ENCODE peak calls at places on chromosomes 13 and 19, in nine cellular contexts. One of them, this sample, is unnamed.

GRCh38 chr13:64090311-64090710 is 2674.7 kb upstream of the PCDH20 start:
- DNase-seq in activated CD4-positive, alpha-beta memory T cell treated with anti-CD3 and anti-CD28 coated beads, Interleukin-2, amount 10 ng/mL, durations not matched to agents 7 days and 5 days: no peak
- DNase-seq in AG04450: no peak
- DNase-seq in cardiac fibroblast: no peak
- DNase-seq in activated CD4-positive, CD25-positive, alpha-beta regulatory T cell: no peak
- DNase-seq in stimulated activated CD8-positive, alpha-beta memory T cell treated with anti-CD3 and anti-CD28 coated beads, Interleukin-4, amount 100 ng/mL, for 1 hour: no peak
- DNase-seq in stimulated activated CD4-positive, alpha-beta T cell treated with anti-CD3 and anti-CD28 coated beads, Interleukin-4, amount 100 ng/mL, for 4 hours: no peak
- DNase-seq in anterior cingulate cortex: no peak
- DNase-seq in psoas muscle: no peak
- DNase-seq in this sample: no peak

GRCh38 chr13:41568990-41569387 is 111.6 kb downstream of the RGCC start:
- DNase-seq in activated CD4-positive, alpha-beta memory T cell treated with anti-CD3 and anti-CD28 coated beads, Interleukin-2, amount 10 ng/mL, durations not matched to agents 7 days and 5 days: no peak
- DNase-seq in AG04450: no peak
- DNase-seq in cardiac fibroblast: peak; percentile 79
- DNase-seq in activated CD4-positive, CD25-positive, alpha-beta regulatory T cell: no peak
- DNase-seq in stimulated activated CD8-positive, alpha-beta memory T cell treated with anti-CD3 and anti-CD28 coated beads, Interleukin-4, amount 100 ng/mL, for 1 hour: no peak
- DNase-seq in stimulated activated CD4-positive, alpha-beta T cell treated with anti-CD3 and anti-CD28 coated beads, Interleukin-4, amount 100 ng/mL, for 4 hours: no peak
- DNase-seq in anterior cingulate cortex: no peak
- DNase-seq in psoas muscle: no peak
- DNase-seq in this sample: no peak

GRCh38 chr13:36143768-36144167 is 12.6 kb upstream of the DCLK1 start:
- DNase-seq in activated CD4-positive, alpha-beta memory T cell treated with anti-CD3 and anti-CD28 coated beads, Interleukin-2, amount 10 ng/mL, durations not matched to agents 7 days and 5 days: no peak
- DNase-seq in AG04450: no peak
- DNase-seq in cardiac fibroblast: no peak
- DNase-seq in activated CD4-positive, CD25-positive, alpha-beta regulatory T cell: no peak
- DNase-seq in stimulated activated CD8-positive, alpha-beta memory T cell treated with anti-CD3 and anti-CD28 coated beads, Interleukin-4, amount 100 ng/mL, for 1 hour: no peak
- DNase-seq in stimulated activated CD4-positive, alpha-beta T cell treated with anti-CD3 and anti-CD28 coated beads, Interleukin-4, amount 100 ng/mL, for 4 hours: no peak
- DNase-seq in anterior cingulate cortex: no peak
- DNase-seq in psoas muscle: no peak
- DNase-seq in this sample: no peak

GRCh38 chr13:46679369-46680180 is 117.4 kb downstream of the ESD start:
- DNase-seq in activated CD4-positive, alpha-beta memory T cell treated with anti-CD3 and anti-CD28 coated beads, Interleukin-2, amount 10 ng/mL, durations not matched to agents 7 days and 5 days: peak; percentile 32
- DNase-seq in AG04450: no peak
- DNase-seq in cardiac fibroblast: peak; percentile 70
- DNase-seq in activated CD4-positive, CD25-positive, alpha-beta regulatory T cell: peak; percentile 9
- DNase-seq in stimulated activated CD8-positive, alpha-beta memory T cell treated with anti-CD3 and anti-CD28 coated beads, Interleukin-4, amount 100 ng/mL, for 1 hour: no peak
- DNase-seq in stimulated activated CD4-positive, alpha-beta T cell treated with anti-CD3 and anti-CD28 coated beads, Interleukin-4, amount 100 ng/mL, for 4 hours: no peak
- DNase-seq in anterior cingulate cortex: no peak
- DNase-seq in psoas muscle: no peak
- DNase-seq in this sample: no peak

GRCh38 chr13:67643656-67644055 is 413.5 kb upstream of the PCDH9 start:
- DNase-seq in activated CD4-positive, alpha-beta memory T cell treated with anti-CD3 and anti-CD28 coated beads, Interleukin-2, amount 10 ng/mL, durations not matched to agents 7 days and 5 days: no peak
- DNase-seq in AG04450: no peak
- DNase-seq in cardiac fibroblast: no peak
- DNase-seq in activated CD4-positive, CD25-positive, alpha-beta regulatory T cell: no peak
- DNase-seq in stimulated activated CD8-positive, alpha-beta memory T cell treated with anti-CD3 and anti-CD28 coated beads, Interleukin-4, amount 100 ng/mL, for 1 hour: no peak
- DNase-seq in stimulated activated CD4-positive, alpha-beta T cell treated with anti-CD3 and anti-CD28 coated beads, Interleukin-4, amount 100 ng/mL, for 4 hours: no peak
- DNase-seq in anterior cingulate cortex: no peak
- DNase-seq in psoas muscle: no peak
- DNase-seq in this sample: no peak

GRCh38 chr19:48480476-48481190 is 11.5 kb downstream of the CYTH2 start:
- DNase-seq in activated CD4-positive, alpha-beta memory T cell treated with anti-CD3 and anti-CD28 coated beads, Interleukin-2, amount 10 ng/mL, durations not matched to agents 7 days and 5 days: peak; percentile 72
- DNase-seq in AG04450: no peak
- DNase-seq in cardiac fibroblast: peak; percentile 43
- DNase-seq in activated CD4-positive, CD25-positive, alpha-beta regulatory T cell: peak; percentile 45
- DNase-seq in stimulated activated CD8-positive, alpha-beta memory T cell treated with anti-CD3 and anti-CD28 coated beads, Interleukin-4, amount 100 ng/mL, for 1 hour: no peak
- DNase-seq in stimulated activated CD4-positive, alpha-beta T cell treated with anti-CD3 and anti-CD28 coated beads, Interleukin-4, amount 100 ng/mL, for 4 hours: peak; percentile 34
- DNase-seq in anterior cingulate cortex: peak; percentile 60
- DNase-seq in psoas muscle: peak; percentile 71
- DNase-seq in this sample: no peak

GRCh38 chr19:47487551-47488515 is 3.8 kb upstream of the KPTN start:
- DNase-seq in activated CD4-positive, alpha-beta memory T cell treated with anti-CD3 and anti-CD28 coated beads, Interleukin-2, amount 10 ng/mL, durations not matched to agents 7 days and 5 days: no peak
- DNase-seq in AG04450: no peak
- DNase-seq in cardiac fibroblast: no peak
- DNase-seq in activated CD4-positive, CD25-positive, alpha-beta regulatory T cell: no peak
- DNase-seq in stimulated activated CD8-positive, alpha-beta memory T cell treated with anti-CD3 and anti-CD28 coated beads, Interleukin-4, amount 100 ng/mL, for 1 hour: no peak
- DNase-seq in stimulated activated CD4-positive, alpha-beta T cell treated with anti-CD3 and anti-CD28 coated beads, Interleukin-4, amount 100 ng/mL, for 4 hours: no peak
- DNase-seq in anterior cingulate cortex: no peak
- DNase-seq in psoas muscle: peak; percentile 30
- DNase-seq in this sample: no peak

GRCh38 chr13:47459512-47459911 is 541.6 kb downstream of the SUCLA2 start:
- DNase-seq in activated CD4-positive, alpha-beta memory T cell treated with anti-CD3 and anti-CD28 coated beads, Interleukin-2, amount 10 ng/mL, durations not matched to agents 7 days and 5 days: no peak
- DNase-seq in AG04450: no peak
- DNase-seq in cardiac fibroblast: peak; percentile 61
- DNase-seq in activated CD4-positive, CD25-positive, alpha-beta regulatory T cell: no peak
- DNase-seq in stimulated activated CD8-positive, alpha-beta memory T cell treated with anti-CD3 and anti-CD28 coated beads, Interleukin-4, amount 100 ng/mL, for 1 hour: no peak
- DNase-seq in stimulated activated CD4-positive, alpha-beta T cell treated with anti-CD3 and anti-CD28 coated beads, Interleukin-4, amount 100 ng/mL, for 4 hours: no peak
- DNase-seq in anterior cingulate cortex: no peak
- DNase-seq in psoas muscle: no peak
- DNase-seq in this sample: no peak

GRCh38 chr19:48196933-48197665 is 26.6 kb downstream of the ZSWIM9 start:
- DNase-seq in activated CD4-positive, alpha-beta memory T cell treated with anti-CD3 and anti-CD28 coated beads, Interleukin-2, amount 10 ng/mL, durations not matched to agents 7 days and 5 days: no peak
- DNase-seq in AG04450: no peak
- DNase-seq in cardiac fibroblast: peak; percentile 79
- DNase-seq in activated CD4-positive, CD25-positive, alpha-beta regulatory T cell: no peak
- DNase-seq in stimulated activated CD8-positive, alpha-beta memory T cell treated with anti-CD3 and anti-CD28 coated beads, Interleukin-4, amount 100 ng/mL, for 1 hour: no peak
- DNase-seq in stimulated activated CD4-positive, alpha-beta T cell treated with anti-CD3 and anti-CD28 coated beads, Interleukin-4, amount 100 ng/mL, for 4 hours: no peak
- DNase-seq in anterior cingulate cortex: no peak
- DNase-seq in psoas muscle: no peak
- DNase-seq in this sample: no peak

GRCh38 chr19:33758541-33759013 is 38.1 kb upstream of the KCTD15 start:
- DNase-seq in activated CD4-positive, alpha-beta memory T cell treated with anti-CD3 and anti-CD28 coated beads, Interleukin-2, amount 10 ng/mL, durations not matched to agents 7 days and 5 days: no peak
- DNase-seq in AG04450: no peak
- DNase-seq in cardiac fibroblast: no peak
- DNase-seq in activated CD4-positive, CD25-positive, alpha-beta regulatory T cell: no peak
- DNase-seq in stimulated activated CD8-positive, alpha-beta memory T cell treated with anti-CD3 and anti-CD28 coated beads, Interleukin-4, amount 100 ng/mL, for 1 hour: no peak
- DNase-seq in stimulated activated CD4-positive, alpha-beta T cell treated with anti-CD3 and anti-CD28 coated beads, Interleukin-4, amount 100 ng/mL, for 4 hours: no peak
- DNase-seq in anterior cingulate cortex: no peak
- DNase-seq in psoas muscle: no peak
- DNase-seq in this sample: no peak

GRCh38 chr19:20964798-20965197 is 41.7 kb downstream of the ZNF85 start:
- DNase-seq in activated CD4-positive, alpha-beta memory T cell treated with anti-CD3 and anti-CD28 coated beads, Interleukin-2, amount 10 ng/mL, durations not matched to agents 7 days and 5 days: no peak
- DNase-seq in AG04450: no peak
- DNase-seq in cardiac fibroblast: no peak
- DNase-seq in activated CD4-positive, CD25-positive, alpha-beta regulatory T cell: no peak
- DNase-seq in stimulated activated CD8-positive, alpha-beta memory T cell treated with anti-CD3 and anti-CD28 coated beads, Interleukin-4, amount 100 ng/mL, for 1 hour: no peak
- DNase-seq in stimulated activated CD4-positive, alpha-beta T cell treated with anti-CD3 and anti-CD28 coated beads, Interleukin-4, amount 100 ng/mL, for 4 hours: no peak
- DNase-seq in anterior cingulate cortex: no peak
- DNase-seq in psoas muscle: no peak
- DNase-seq in this sample: no peak

GRCh38 chr13:111031531-111031961 is 83.6 kb upstream of the ARHGEF7 start:
- DNase-seq in activated CD4-positive, alpha-beta memory T cell treated with anti-CD3 and anti-CD28 coated beads, Interleukin-2, amount 10 ng/mL, durations not matched to agents 7 days and 5 days: peak; percentile 82
- DNase-seq in AG04450: no peak
- DNase-seq in cardiac fibroblast: peak; percentile 16
- DNase-seq in activated CD4-positive, CD25-positive, alpha-beta regulatory T cell: no peak
- DNase-seq in stimulated activated CD8-positive, alpha-beta memory T cell treated with anti-CD3 and anti-CD28 coated beads, Interleukin-4, amount 100 ng/mL, for 1 hour: no peak
- DNase-seq in stimulated activated CD4-positive, alpha-beta T cell treated with anti-CD3 and anti-CD28 coated beads, Interleukin-4, amount 100 ng/mL, for 4 hours: no peak
- DNase-seq in anterior cingulate cortex: no peak
- DNase-seq in psoas muscle: peak; percentile 75
- DNase-seq in this sample: no peak

GRCh38 chr19:17703823-17704463 is 15.3 kb upstream of the MAP1S start:
- DNase-seq in activated CD4-positive, alpha-beta memory T cell treated with anti-CD3 and anti-CD28 coated beads, Interleukin-2, amount 10 ng/mL, durations not matched to agents 7 days and 5 days: peak; percentile 74
- DNase-seq in AG04450: no peak
- DNase-seq in cardiac fibroblast: peak; percentile 66
- DNase-seq in activated CD4-positive, CD25-positive, alpha-beta regulatory T cell: peak; percentile 46
- DNase-seq in stimulated activated CD8-positive, alpha-beta memory T cell treated with anti-CD3 and anti-CD28 coated beads, Interleukin-4, amount 100 ng/mL, for 1 hour: peak; percentile 55
- DNase-seq in stimulated activated CD4-positive, alpha-beta T cell treated with anti-CD3 and anti-CD28 coated beads, Interleukin-4, amount 100 ng/mL, for 4 hours: peak; percentile 47
- DNase-seq in anterior cingulate cortex: peak; percentile 36
- DNase-seq in psoas muscle: no peak
- DNase-seq in this sample: peak; percentile 52

GRCh38 chr19:38698225-38699026 is 45.8 kb downstream of the CAPN12 start:
- DNase-seq in activated CD4-positive, alpha-beta memory T cell treated with anti-CD3 and anti-CD28 coated beads, Interleukin-2, amount 10 ng/mL, durations not matched to agents 7 days and 5 days: no peak
- DNase-seq in AG04450: no peak
- DNase-seq in cardiac fibroblast: no peak
- DNase-seq in activated CD4-positive, CD25-positive, alpha-beta regulatory T cell: no peak
- DNase-seq in stimulated activated CD8-positive, alpha-beta memory T cell treated with anti-CD3 and anti-CD28 coated beads, Interleukin-4, amount 100 ng/mL, for 1 hour: no peak
- DNase-seq in stimulated activated CD4-positive, alpha-beta T cell treated with anti-CD3 and anti-CD28 coated beads, Interleukin-4, amount 100 ng/mL, for 4 hours: no peak
- DNase-seq in anterior cingulate cortex: no peak
- DNase-seq in psoas muscle: no peak
- DNase-seq in this sample: no peak

GRCh38 chr13:114081761-114082681 is 50.4 kb downstream of the RASA3 start:
- DNase-seq in activated CD4-positive, alpha-beta memory T cell treated with anti-CD3 and anti-CD28 coated beads, Interleukin-2, amount 10 ng/mL, durations not matched to agents 7 days and 5 days: no peak
- DNase-seq in AG04450: no peak
- DNase-seq in cardiac fibroblast: no peak
- DNase-seq in activated CD4-positive, CD25-positive, alpha-beta regulatory T cell: no peak
- DNase-seq in stimulated activated CD8-positive, alpha-beta memory T cell treated with anti-CD3 and anti-CD28 coated beads, Interleukin-4, amount 100 ng/mL, for 1 hour: no peak
- DNase-seq in stimulated activated CD4-positive, alpha-beta T cell treated with anti-CD3 and anti-CD28 coated beads, Interleukin-4, amount 100 ng/mL, for 4 hours: no peak
- DNase-seq in anterior cingulate cortex: no peak
- DNase-seq in psoas muscle: peak; percentile 41
- DNase-seq in this sample: no peak

GRCh38 chr19:39276740-39277139 is 8.5 kb downstream of the IFNL2 start:
- DNase-seq in activated CD4-positive, alpha-beta memory T cell treated with anti-CD3 and anti-CD28 coated beads, Interleukin-2, amount 10 ng/mL, durations not matched to agents 7 days and 5 days: no peak
- DNase-seq in AG04450: no peak
- DNase-seq in cardiac fibroblast: no peak
- DNase-seq in activated CD4-positive, CD25-positive, alpha-beta regulatory T cell: no peak
- DNase-seq in stimulated activated CD8-positive, alpha-beta memory T cell treated with anti-CD3 and anti-CD28 coated beads, Interleukin-4, amount 100 ng/mL, for 1 hour: no peak
- DNase-seq in stimulated activated CD4-positive, alpha-beta T cell treated with anti-CD3 and anti-CD28 coated beads, Interleukin-4, amount 100 ng/mL, for 4 hours: no peak
- DNase-seq in anterior cingulate cortex: no peak
- DNase-seq in psoas muscle: no peak
- DNase-seq in this sample: no peak

GRCh38 chr19:14113762-14114414 is 3.7 kb downstream of the PRKACA start:
- DNase-seq in activated CD4-positive, alpha-beta memory T cell treated with anti-CD3 and anti-CD28 coated beads, Interleukin-2, amount 10 ng/mL, durations not matched to agents 7 days and 5 days: peak; percentile 54
- DNase-seq in AG04450: no peak
- DNase-seq in cardiac fibroblast: no peak
- DNase-seq in activated CD4-positive, CD25-positive, alpha-beta regulatory T cell: peak; percentile 10
- DNase-seq in stimulated activated CD8-positive, alpha-beta memory T cell treated with anti-CD3 and anti-CD28 coated beads, Interleukin-4, amount 100 ng/mL, for 1 hour: no peak
- DNase-seq in stimulated activated CD4-positive, alpha-beta T cell treated with anti-CD3 and anti-CD28 coated beads, Interleukin-4, amount 100 ng/mL, for 4 hours: peak; percentile 21
- DNase-seq in anterior cingulate cortex: no peak
- DNase-seq in psoas muscle: peak; percentile 97
- DNase-seq in this sample: no peak

GRCh38 chr13:100600461-100600860 is 11.9 kb upstream of the GGACT start:
- DNase-seq in activated CD4-positive, alpha-beta memory T cell treated with anti-CD3 and anti-CD28 coated beads, Interleukin-2, amount 10 ng/mL, durations not matched to agents 7 days and 5 days: no peak
- DNase-seq in AG04450: no peak
- DNase-seq in cardiac fibroblast: no peak
- DNase-seq in activated CD4-positive, CD25-positive, alpha-beta regulatory T cell: no peak
- DNase-seq in stimulated activated CD8-positive, alpha-beta memory T cell treated with anti-CD3 and anti-CD28 coated beads, Interleukin-4, amount 100 ng/mL, for 1 hour: no peak
- DNase-seq in stimulated activated CD4-positive, alpha-beta T cell treated with anti-CD3 and anti-CD28 coated beads, Interleukin-4, amount 100 ng/mL, for 4 hours: no peak
- DNase-seq in anterior cingulate cortex: no peak
- DNase-seq in psoas muscle: no peak
- DNase-seq in this sample: no peak

GRCh38 chr19:35730326-35730725 is 11.9 kb downstream of the IGFLR1 start:
- DNase-seq in activated CD4-positive, alpha-beta memory T cell treated with anti-CD3 and anti-CD28 coated beads, Interleukin-2, amount 10 ng/mL, durations not matched to agents 7 days and 5 days: no peak
- DNase-seq in AG04450: no peak
- DNase-seq in cardiac fibroblast: no peak
- DNase-seq in activated CD4-positive, CD25-positive, alpha-beta regulatory T cell: no peak
- DNase-seq in stimulated activated CD8-positive, alpha-beta memory T cell treated with anti-CD3 and anti-CD28 coated beads, Interleukin-4, amount 100 ng/mL, for 1 hour: no peak
- DNase-seq in stimulated activated CD4-positive, alpha-beta T cell treated with anti-CD3 and anti-CD28 coated beads, Interleukin-4, amount 100 ng/mL, for 4 hours: no peak
- DNase-seq in anterior cingulate cortex: no peak
- DNase-seq in psoas muscle: peak; percentile 50
- DNase-seq in this sample: no peak

GRCh38 chr19:3443840-3444694 is 36.3 kb downstream of the SMIM24 start:
- DNase-seq in activated CD4-positive, alpha-beta memory T cell treated with anti-CD3 and anti-CD28 coated beads, Interleukin-2, amount 10 ng/mL, durations not matched to agents 7 days and 5 days: no peak
- DNase-seq in AG04450: no peak
- DNase-seq in cardiac fibroblast: peak; percentile 61
- DNase-seq in activated CD4-positive, CD25-positive, alpha-beta regulatory T cell: no peak
- DNase-seq in stimulated activated CD8-positive, alpha-beta memory T cell treated with anti-CD3 and anti-CD28 coated beads, Interleukin-4, amount 100 ng/mL, for 1 hour: no peak
- DNase-seq in stimulated activated CD4-positive, alpha-beta T cell treated with anti-CD3 and anti-CD28 coated beads, Interleukin-4, amount 100 ng/mL, for 4 hours: no peak
- DNase-seq in anterior cingulate cortex: peak; percentile 40
- DNase-seq in psoas muscle: no peak
- DNase-seq in this sample: no peak

GRCh38 chr19:17103177-17103576 is 27.6 kb downstream of the MYO9B start:
- DNase-seq in activated CD4-positive, alpha-beta memory T cell treated with anti-CD3 and anti-CD28 coated beads, Interleukin-2, amount 10 ng/mL, durations not matched to agents 7 days and 5 days: no peak
- DNase-seq in AG04450: no peak
- DNase-seq in cardiac fibroblast: peak; percentile 50
- DNase-seq in activated CD4-positive, CD25-positive, alpha-beta regulatory T cell: no peak
- DNase-seq in stimulated activated CD8-positive, alpha-beta memory T cell treated with anti-CD3 and anti-CD28 coated beads, Interleukin-4, amount 100 ng/mL, for 1 hour: no peak
- DNase-seq in stimulated activated CD4-positive, alpha-beta T cell treated with anti-CD3 and anti-CD28 coated beads, Interleukin-4, amount 100 ng/mL, for 4 hours: no peak
- DNase-seq in anterior cingulate cortex: no peak
- DNase-seq in psoas muscle: no peak
- DNase-seq in this sample: no peak

GRCh38 chr13:41354416-41354815 is 43.3 kb downstream of the NAA16 start:
- DNase-seq in activated CD4-positive, alpha-beta memory T cell treated with anti-CD3 and anti-CD28 coated beads, Interleukin-2, amount 10 ng/mL, durations not matched to agents 7 days and 5 days: no peak
- DNase-seq in AG04450: no peak
- DNase-seq in cardiac fibroblast: no peak
- DNase-seq in activated CD4-positive, CD25-positive, alpha-beta regulatory T cell: no peak
- DNase-seq in stimulated activated CD8-positive, alpha-beta memory T cell treated with anti-CD3 and anti-CD28 coated beads, Interleukin-4, amount 100 ng/mL, for 1 hour: no peak
- DNase-seq in stimulated activated CD4-positive, alpha-beta T cell treated with anti-CD3 and anti-CD28 coated beads, Interleukin-4, amount 100 ng/mL, for 4 hours: no peak
- DNase-seq in anterior cingulate cortex: no peak
- DNase-seq in psoas muscle: no peak
- DNase-seq in this sample: no peak

GRCh38 chr19:34220472-34221063 is 33.8 kb upstream of the GARRE1 start:
- DNase-seq in activated CD4-positive, alpha-beta memory T cell treated with anti-CD3 and anti-CD28 coated beads, Interleukin-2, amount 10 ng/mL, durations not matched to agents 7 days and 5 days: peak; percentile 62
- DNase-seq in AG04450: peak; percentile 24
- DNase-seq in cardiac fibroblast: peak; percentile 75
- DNase-seq in activated CD4-positive, CD25-positive, alpha-beta regulatory T cell: peak; percentile 29
- DNase-seq in stimulated activated CD8-positive, alpha-beta memory T cell treated with anti-CD3 and anti-CD28 coated beads, Interleukin-4, amount 100 ng/mL, for 1 hour: peak; percentile 36
- DNase-seq in stimulated activated CD4-positive, alpha-beta T cell treated with anti-CD3 and anti-CD28 coated beads, Interleukin-4, amount 100 ng/mL, for 4 hours: peak; percentile 40
- DNase-seq in anterior cingulate cortex: peak; percentile 40
- DNase-seq in psoas muscle: no peak
- DNase-seq in this sample: peak; percentile 22

GRCh38 chr13:99055286-99056073 is 77.6 kb upstream of the DOCK9 start:
- DNase-seq in activated CD4-positive, alpha-beta memory T cell treated with anti-CD3 and anti-CD28 coated beads, Interleukin-2, amount 10 ng/mL, durations not matched to agents 7 days and 5 days: no peak
- DNase-seq in AG04450: no peak
- DNase-seq in cardiac fibroblast: no peak
- DNase-seq in activated CD4-positive, CD25-positive, alpha-beta regulatory T cell: no peak
- DNase-seq in stimulated activated CD8-positive, alpha-beta memory T cell treated with anti-CD3 and anti-CD28 coated beads, Interleukin-4, amount 100 ng/mL, for 1 hour: no peak
- DNase-seq in stimulated activated CD4-positive, alpha-beta T cell treated with anti-CD3 and anti-CD28 coated beads, Interleukin-4, amount 100 ng/mL, for 4 hours: no peak
- DNase-seq in anterior cingulate cortex: no peak
- DNase-seq in psoas muscle: no peak
- DNase-seq in this sample: no peak

GRCh38 chr19:3966051-3967017 is 4.6 kb downstream of the DAPK3 start:
- DNase-seq in activated CD4-positive, alpha-beta memory T cell treated with anti-CD3 and anti-CD28 coated beads, Interleukin-2, amount 10 ng/mL, durations not matched to agents 7 days and 5 days: no peak
- DNase-seq in AG04450: no peak
- DNase-seq in cardiac fibroblast: no peak
- DNase-seq in activated CD4-positive, CD25-positive, alpha-beta regulatory T cell: no peak
- DNase-seq in stimulated activated CD8-positive, alpha-beta memory T cell treated with anti-CD3 and anti-CD28 coated beads, Interleukin-4, amount 100 ng/mL, for 1 hour: no peak
- DNase-seq in stimulated activated CD4-positive, alpha-beta T cell treated with anti-CD3 and anti-CD28 coated beads, Interleukin-4, amount 100 ng/mL, for 4 hours: no peak
- DNase-seq in anterior cingulate cortex: no peak
- DNase-seq in psoas muscle: no peak
- DNase-seq in this sample: no peak

GRCh38 chr13:98664047-98664446 is 87.1 kb upstream of the STK24 start:
- DNase-seq in activated CD4-positive, alpha-beta memory T cell treated with anti-CD3 and anti-CD28 coated beads, Interleukin-2, amount 10 ng/mL, durations not matched to agents 7 days and 5 days: peak; percentile 45
- DNase-seq in AG04450: no peak
- DNase-seq in cardiac fibroblast: no peak
- DNase-seq in activated CD4-positive, CD25-positive, alpha-beta regulatory T cell: no peak
- DNase-seq in stimulated activated CD8-positive, alpha-beta memory T cell treated with anti-CD3 and anti-CD28 coated beads, Interleukin-4, amount 100 ng/mL, for 1 hour: no peak
- DNase-seq in stimulated activated CD4-positive, alpha-beta T cell treated with anti-CD3 and anti-CD28 coated beads, Interleukin-4, amount 100 ng/mL, for 4 hours: peak; percentile 74
- DNase-seq in anterior cingulate cortex: no peak
- DNase-seq in psoas muscle: no peak
- DNase-seq in this sample: peak; percentile 9

GRCh38 chr19:9060559-9061340 is 26.1 kb upstream of the OR1M1 start:
- DNase-seq in activated CD4-positive, alpha-beta memory T cell treated with anti-CD3 and anti-CD28 coated beads, Interleukin-2, amount 10 ng/mL, durations not matched to agents 7 days and 5 days: no peak
- DNase-seq in AG04450: no peak
- DNase-seq in cardiac fibroblast: no peak
- DNase-seq in activated CD4-positive, CD25-positive, alpha-beta regulatory T cell: no peak
- DNase-seq in stimulated activated CD8-positive, alpha-beta memory T cell treated with anti-CD3 and anti-CD28 coated beads, Interleukin-4, amount 100 ng/mL, for 1 hour: no peak
- DNase-seq in stimulated activated CD4-positive, alpha-beta T cell treated with anti-CD3 and anti-CD28 coated beads, Interleukin-4, amount 100 ng/mL, for 4 hours: no peak
- DNase-seq in anterior cingulate cortex: no peak
- DNase-seq in psoas muscle: no peak
- DNase-seq in this sample: no peak

GRCh38 chr13:111373486-111373885 is 53.0 kb downstream of the TEX29 start:
- DNase-seq in activated CD4-positive, alpha-beta memory T cell treated with anti-CD3 and anti-CD28 coated beads, Interleukin-2, amount 10 ng/mL, durations not matched to agents 7 days and 5 days: no peak
- DNase-seq in AG04450: no peak
- DNase-seq in cardiac fibroblast: no peak
- DNase-seq in activated CD4-positive, CD25-positive, alpha-beta regulatory T cell: no peak
- DNase-seq in stimulated activated CD8-positive, alpha-beta memory T cell treated with anti-CD3 and anti-CD28 coated beads, Interleukin-4, amount 100 ng/mL, for 1 hour: no peak
- DNase-seq in stimulated activated CD4-positive, alpha-beta T cell treated with anti-CD3 and anti-CD28 coated beads, Interleukin-4, amount 100 ng/mL, for 4 hours: no peak
- DNase-seq in anterior cingulate cortex: no peak
- DNase-seq in psoas muscle: no peak
- DNase-seq in this sample: no peak

GRCh38 chr13:31930901-31931522 is 100.6 kb upstream of the FRY start:
- DNase-seq in activated CD4-positive, alpha-beta memory T cell treated with anti-CD3 and anti-CD28 coated beads, Interleukin-2, amount 10 ng/mL, durations not matched to agents 7 days and 5 days: peak; percentile 50
- DNase-seq in AG04450: no peak
- DNase-seq in cardiac fibroblast: no peak
- DNase-seq in activated CD4-positive, CD25-positive, alpha-beta regulatory T cell: no peak
- DNase-seq in stimulated activated CD8-positive, alpha-beta memory T cell treated with anti-CD3 and anti-CD28 coated beads, Interleukin-4, amount 100 ng/mL, for 1 hour: no peak
- DNase-seq in stimulated activated CD4-positive, alpha-beta T cell treated with anti-CD3 and anti-CD28 coated beads, Interleukin-4, amount 100 ng/mL, for 4 hours: no peak
- DNase-seq in anterior cingulate cortex: no peak
- DNase-seq in psoas muscle: no peak
- DNase-seq in this sample: no peak

GRCh38 chr19:2790557-2791271 is 5.4 kb downstream of the THOP1 start:
- DNase-seq in activated CD4-positive, alpha-beta memory T cell treated with anti-CD3 and anti-CD28 coated beads, Interleukin-2, amount 10 ng/mL, durations not matched to agents 7 days and 5 days: no peak
- DNase-seq in AG04450: no peak
- DNase-seq in cardiac fibroblast: no peak
- DNase-seq in activated CD4-positive, CD25-positive, alpha-beta regulatory T cell: no peak
- DNase-seq in stimulated activated CD8-positive, alpha-beta memory T cell treated with anti-CD3 and anti-CD28 coated beads, Interleukin-4, amount 100 ng/mL, for 1 hour: no peak
- DNase-seq in stimulated activated CD4-positive, alpha-beta T cell treated with anti-CD3 and anti-CD28 coated beads, Interleukin-4, amount 100 ng/mL, for 4 hours: no peak
- DNase-seq in anterior cingulate cortex: no peak
- DNase-seq in psoas muscle: no peak
- DNase-seq in this sample: no peak

GRCh38 chr19:40280608-40281221 is 4.4 kb downstream of the AKT2 start:
- DNase-seq in activated CD4-positive, alpha-beta memory T cell treated with anti-CD3 and anti-CD28 coated beads, Interleukin-2, amount 10 ng/mL, durations not matched to agents 7 days and 5 days: no peak
- DNase-seq in AG04450: no peak
- DNase-seq in cardiac fibroblast: no peak
- DNase-seq in activated CD4-positive, CD25-positive, alpha-beta regulatory T cell: no peak
- DNase-seq in stimulated activated CD8-positive, alpha-beta memory T cell treated with anti-CD3 and anti-CD28 coated beads, Interleukin-4, amount 100 ng/mL, for 1 hour: no peak
- DNase-seq in stimulated activated CD4-positive, alpha-beta T cell treated with anti-CD3 and anti-CD28 coated beads, Interleukin-4, amount 100 ng/mL, for 4 hours: no peak
- DNase-seq in anterior cingulate cortex: no peak
- DNase-seq in psoas muscle: peak; percentile 59
- DNase-seq in this sample: no peak

This sample was measured in stimulated activated naive B cell treated with anti-CD40 and anti-IgM and Interleukin-4, amounts not matched to agents 10 μg/mL and 1 μg/mL and 100 μg/mL, for 72 hours.